ENCODE peak calls at places on chromosomes 12 and 14, in eight cellular contexts. A, R, P, I, G, W, T and K are unnamed samples.

GRCh38 chr12:3055712-3056467 is 21.3 kb upstream of the TSPAN9 start:
- DNase-seq in A (no peak), R (no peak), P (no peak), I (peak), G (no peak), W (no peak), T (no peak), K (no peak)

GRCh38 chr12:80988986-80989385 is 51.3 kb upstream of the LIN7A start:
- DNase-seq in A (no peak), R (no peak), P (no peak), I (no peak), G (no peak), W (no peak), T (no peak), K (no peak)

GRCh38 chr12:47837190-47838171 is 17.8 kb upstream of the HDAC7 start:
- DNase-seq in A (no peak), R (peak), P (peak), I (peak), G (peak), W (no peak), T (peak), K (peak)

GRCh38 chr14:60736494-60736893 is 1.9 kb downstream of the MNAT1 start:
- DNase-seq in A (peak), R (peak), P (peak), I (no peak), G (no peak), W (no peak), T (no peak), K (no peak)

GRCh38 chr14:96584199-96584906 is 82.2 kb downstream of the PAPOLA start:
- DNase-seq in A (no peak), R (peak), P (peak), I (peak), G (no peak), W (no peak), T (no peak), K (no peak)

GRCh38 chr12:108633534-108634224 is at the start of gene SELPLG:
- DNase-seq in A (no peak), R (no peak), P (no peak), I (no peak), G (peak), W (peak), T (no peak), K (peak)

GRCh38 chr12:69056743-69057515 is 124.0 kb upstream of the CPM start:
- DNase-seq in A (no peak), R (no peak), P (peak), I (no peak), G (no peak), W (no peak), T (no peak), K (no peak)

GRCh38 chr14:67436006-67436866 is 24.3 kb upstream of the PLEK2 start:
- DNase-seq in A (no peak), R (no peak), P (no peak), I (no peak), G (no peak), W (no peak), T (peak), K (no peak)

GRCh38 chr14:71486274-71486673 is 446.0 kb upstream of the RGS6 start:
- DNase-seq in A (no peak), R (no peak), P (no peak), I (no peak), G (no peak), W (no peak), T (no peak), K (no peak)

GRCh38 chr12:20212658-20213387 is 155.5 kb upstream of the PDE3A start:
- DNase-seq in A (peak), R (peak), P (peak), I (peak), G (no peak), W (no peak), T (peak), K (no peak)

GRCh38 chr12:117968826-117969659 is at the start of gene KSR2:
- DNase-seq in A (no peak), R (peak), P (peak), I (peak), G (peak), W (no peak), T (peak), K (peak)

GRCh38 chr12:88471641-88472040 is 108.6 kb downstream of the KITLG start:
- DNase-seq in A (peak), R (no peak), P (peak), I (no peak), G (no peak), W (no peak), T (no peak), K (no peak)

GRCh38 chr14:64885555-64885954 is 5.8 kb upstream of the SPTB start:
- DNase-seq in A (no peak), R (no peak), P (no peak), I (no peak), G (no peak), W (no peak), T (no peak), K (no peak)

GRCh38 chr14:54322668-54323380 is 74.0 kb upstream of the CDKN3 start:
- DNase-seq in A (no peak), R (no peak), P (no peak), I (peak), G (no peak), W (no peak), T (no peak), K (no peak)

GRCh38 chr14:79328863-79329262 is 882.4 kb downstream of the DIO2 start:
- DNase-seq in A (no peak), R (no peak), P (no peak), I (no peak), G (no peak), W (no peak), T (no peak), K (no peak)

GRCh38 chr12:88931598-88931997 is 351.3 kb upstream of the KITLG start:
- DNase-seq in A (no peak), R (no peak), P (no peak), I (no peak), G (no peak), W (no peak), T (no peak), K (no peak)

GRCh38 chr14:77239412-77239811 is 31.6 kb downstream of the NGB start:
- DNase-seq in A (no peak), R (no peak), P (no peak), I (no peak), G (no peak), W (no peak), T (no peak), K (no peak)

GRCh38 chr12:110557300-110557699 is 25.8 kb downstream of the PPTC7 start:
- DNase-seq in A (no peak), R (no peak), P (no peak), I (no peak), G (no peak), W (no peak), T (no peak), K (no peak)

GRCh38 chr12:12481636-12482035 is 81.0 kb downstream of the DUSP16 start:
- DNase-seq in A (no peak), R (no peak), P (no peak), I (no peak), G (no peak), W (no peak), T (no peak), K (no peak)

GRCh38 chr14:69999246-69999645 is 120.0 kb downstream of the SMOC1 start:
- DNase-seq in A (peak), R (no peak), P (peak), I (peak), G (no peak), W (no peak), T (no peak), K (no peak)

GRCh38 chr12:128052341-128052740 is 214.6 kb upstream of the TMEM132C start:
- DNase-seq in A (no peak), R (no peak), P (peak), I (no peak), G (no peak), W (no peak), T (no peak), K (no peak)

GRCh38 chr12:34212651-34213050 is 190.4 kb downstream of the ALG10 start:
- DNase-seq in A (no peak), R (no peak), P (no peak), I (no peak), G (no peak), W (no peak), T (no peak), K (no peak)

GRCh38 chr14:73723411-73723798 is 9.2 kb upstream of the PNMA1 start:
- DNase-seq in A (no peak), R (no peak), P (no peak), I (no peak), G (no peak), W (no peak), T (no peak), K (no peak)

GRCh38 chr14:24292118-24292807 is 7.3 kb downstream of the DHRS1 start:
- DNase-seq in A (no peak), R (no peak), P (no peak), I (no peak), G (no peak), W (no peak), T (no peak), K (no peak)